ENCODE peak calls at places on chromosomes 3 and 15, in four cellular contexts. R is fibroblast of lung, U is AG10803, C is prostate gland. Y is an unnamed sample.

GRCh38 chr3:197151562-197151961 is 121.9 kb upstream of the MELTF start:
- DNase-seq in R (peak), U (peak), C (no peak), Y (peak)

GRCh38 chr15:50190723-50191122 is 8.7 kb downstream of the SLC27A2 start:
- DNase-seq in R (no peak), U (no peak), C (no peak), Y (no peak)

GRCh38 chr3:57036952-57037351 is 23.5 kb upstream of the SPATA12 start:
- DNase-seq in R (no peak), U (no peak), C (no peak), Y (no peak)

GRCh38 chr3:161148832-161149475 is 43.8 kb upstream of the B3GALNT1 start:
- DNase-seq in R (peak), U (no peak), C (no peak), Y (no peak)

GRCh38 chr3:6540981-6541380 is 319.9 kb upstream of the GRM7 start:
- DNase-seq in R (no peak), U (no peak), C (no peak), Y (no peak)

GRCh38 chr3:16916840-16917239 is 32.1 kb downstream of the PLCL2 start:
- DNase-seq in R (peak), U (no peak), C (no peak), Y (no peak)

GRCh38 chr3:23829242-23829934 is 23.6 kb downstream of the UBE2E1 start:
- DNase-seq in R (no peak), U (no peak), C (no peak), Y (no peak)

GRCh38 chr15:81379269-81379668 is 5.3 kb upstream of the TMC3 start:
- DNase-seq in R (no peak), U (peak), C (no peak), Y (no peak)

GRCh38 chr3:72529084-72529483 is 319.2 kb downstream of the SHQ1 start:
- DNase-seq in R (no peak), U (no peak), C (no peak), Y (no peak)

GRCh38 chr3:38649500-38650247 is at the start of gene SCN5A:
- DNase-seq in R (no peak), U (no peak), C (peak), Y (no peak)

GRCh38 chr3:135908225-135908624 is 57.3 kb upstream of the PPP2R3A start:
- DNase-seq in R (peak), U (no peak), C (peak), Y (peak)

GRCh38 chr15:77186518-77187095 is 115.7 kb upstream of the TSPAN3 start:
- DNase-seq in R (peak), U (peak), C (no peak), Y (peak)

GRCh38 chr3:18279338-18279737 is 145.8 kb downstream of the SATB1 start:
- DNase-seq in R (no peak), U (no peak), C (no peak), Y (no peak)

GRCh38 chr15:84142888-84143337 is 92.7 kb upstream of the GOLGA6L4 start:
- DNase-seq in R (peak), U (peak), C (peak), Y (peak)

GRCh38 chr3:88000853-88001252 is 58.0 kb downstream of the CGGBP1 start:
- DNase-seq in R (peak), U (no peak), C (no peak), Y (no peak)

GRCh38 chr15:25767356-25768151 is 95.6 kb downstream of the ATP10A start:
- DNase-seq in R (no peak), U (no peak), C (no peak), Y (no peak)

GRCh38 chr15:55318588-55319494 is at the start of the genes PIGB and PIGBOS1:
- DNase-seq in R (peak), U (peak), C (peak), Y (peak)

GRCh38 chr3:14687360-14687759 is 12.4 kb downstream of the C3orf20 start:
- DNase-seq in R (no peak), U (no peak), C (no peak), Y (no peak)

GRCh38 chr3:135752851-135753250 is 212.7 kb upstream of the PPP2R3A start:
- DNase-seq in R (no peak), U (no peak), C (no peak), Y (no peak)

GRCh38 chr3:7508821-7509220 is 647.9 kb downstream of the GRM7 start:
- DNase-seq in R (peak), U (no peak), C (no peak), Y (no peak)

GRCh38 chr3:128269131-128269775 is 116.0 kb downstream of the EEFSEC start:
- DNase-seq in R (no peak), U (no peak), C (no peak), Y (no peak)

GRCh38 chr3:133488785-133489367 is 84.6 kb upstream of the CDV3 start:
- DNase-seq in R (peak), U (peak), C (no peak), Y (peak)

GRCh38 chr3:182226995-182227394 is 515.3 kb downstream of the SOX2 start:
- DNase-seq in R (no peak), U (no peak), C (no peak), Y (no peak)
- TF ChIP-seq CTCF in R (no peak), U (no peak), C (no peak), Y (no peak)

GRCh38 chr15:90465930-90466567 is 63.7 kb upstream of the CRTC3 start:
- DNase-seq in R (peak), U (peak), C (no peak), Y (no peak)
- TF ChIP-seq CTCF in R (no peak), U (no peak), C (no peak), Y (peak)

DNA sequence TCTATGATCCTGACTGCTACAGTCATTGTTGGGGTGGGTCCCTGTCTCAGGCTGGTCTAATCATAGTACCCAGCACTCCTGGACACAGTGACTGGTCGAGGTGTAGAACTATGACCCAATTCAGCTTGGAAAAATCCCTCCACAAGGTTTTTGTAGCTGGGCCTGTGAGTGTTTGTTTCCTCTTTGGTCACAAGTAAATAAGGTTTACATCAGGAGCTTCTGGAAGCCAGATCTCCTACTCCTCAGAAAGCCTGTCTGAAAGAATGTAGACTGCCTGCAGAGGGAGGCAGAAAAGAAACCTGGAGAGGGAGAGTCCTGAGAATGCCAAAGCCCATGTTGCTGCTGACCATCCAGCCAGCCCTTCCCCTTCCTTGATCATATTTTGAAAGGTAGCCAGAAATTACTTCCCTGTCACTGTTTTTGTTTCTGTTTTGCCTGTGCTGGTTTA is 123.2 kb downstream of the RAP2B start:
- DNase-seq in R (peak), U (peak), C (no peak), Y (peak)
- TF ChIP-seq CTCF in R (no peak), U (peak), C (no peak), Y (peak)

GRCh38 chr3:31270010-31270409 is 262.7 kb upstream of the STT3B start:
- DNase-seq in R (no peak), U (no peak), C (no peak), Y (no peak)
- TF ChIP-seq CTCF in R (no peak), U (no peak), C (no peak), Y (no peak)

GRCh38 chr3:122183893-122184590 is 574 bp downstream of the CASR start:
- DNase-seq in R (no peak), U (no peak), C (no peak), Y (no peak)
- TF ChIP-seq CTCF in R (no peak), U (no peak), C (no peak), Y (no peak)

GRCh38 chr3:76699846-76700245 is 340.1 kb upstream of the ROBO2 start:
- DNase-seq in R (no peak), U (no peak), C (no peak), Y (no peak)
- TF ChIP-seq CTCF in R (no peak), U (no peak), C (no peak), Y (no peak)

Y was measured in HFFc6.